ENCODE peak calls at places on chromosomes 7 and 10, in four cellular contexts. V is glutamatergic neuron, E is ascending aorta, O is cardiac fibroblast. W is an unnamed sample.
A peak's percentile ranks its signal among the peaks of the same experiment; 100 is the strongest.

GRCh38 chr10:119448579-119449209 is 93.8 kb downstream of the RGS10 start:
- DNase-seq in O (no peak), E (no peak), V (no peak), W (no peak)

GRCh38 chr7:2038876-2039728 is 193.6 kb downstream of the MAD1L1 start:
- DNase-seq in O (peak; percentile 23), V (no peak), E (no peak), W (no peak)

GRCh38 chr7:139109188-139109982 is at the start of gene ZC3HAV1:
- DNase-seq in E (peak; percentile 60), V (peak; percentile 66), O (peak; percentile 91), W (peak; percentile 70)

GRCh38 chr7:27491534-27491933 is 171.1 kb downstream of the HIBADH start:
- DNase-seq in O (no peak), V (no peak), E (no peak), W (no peak)

GRCh38 chr10:102775973-102776669 is 32.4 kb downstream of the WBP1L start:
- DNase-seq in O (peak; percentile 95), E (peak; percentile 76), V (no peak), W (no peak)

GRCh38 chr7:150967332-150967731 is 10.8 kb downstream of the KCNH2 start:
- DNase-seq in O (no peak), E (no peak), V (no peak), W (no peak)

GRCh38 chr7:46170792-46171191 is 249.7 kb upstream of the IGFBP3 start:
- DNase-seq in E (no peak), V (no peak), O (peak; percentile 52), W (no peak)

GRCh38 chr7:2409745-2410414 is 6.5 kb downstream of the CHST12 start:
- DNase-seq in E (no peak), O (no peak), V (no peak), W (no peak)

GRCh38 chr10:2244476-2244875 is 507.2 kb upstream of the ADARB2 start:
- DNase-seq in O (no peak), E (no peak), V (no peak), W (no peak)

GRCh38 chr10:117860823-117861222 is 185.9 kb downstream of the RAB11FIP2 start:
- DNase-seq in O (peak; percentile 24), V (no peak), E (no peak), W (no peak)

GRCh38 chr10:101018600-101019439 is 12.1 kb downstream of the PDZD7 start:
- DNase-seq in O (peak; percentile 85), E (no peak), V (peak; percentile 97), W (peak; percentile 81)

GRCh38 chr10:3516626-3517255 is 268.3 kb downstream of the KLF6 start:
- DNase-seq in V (no peak), E (no peak), O (no peak), W (no peak)

GRCh38 chr7:2738110-2738509 is 50.1 kb downstream of the AMZ1 start:
- DNase-seq in E (no peak), V (no peak), O (peak; percentile 60), W (no peak)

GRCh38 chr10:118818621-118819221 is 64.0 kb upstream of the CACUL1 start:
- DNase-seq in V (peak; percentile 81), O (no peak), E (no peak), W (no peak)

GRCh38 chr7:41627921-41628320 is 75.0 kb downstream of the INHBA start:
- DNase-seq in V (no peak), O (no peak), E (no peak), W (no peak)

GRCh38 chr10:79022565-79023488 is 45.9 kb upstream of the ZMIZ1 start:
- DNase-seq in V (no peak), O (peak; percentile 35), E (no peak), W (no peak)

GRCh38 chr7:28041508-28042314 is 138.9 kb downstream of the JAZF1 start:
- DNase-seq in E (no peak), O (peak; percentile 82), V (no peak), W (no peak)

GRCh38 chr10:77909755-77910375 is 16.7 kb downstream of the DLG5 start:
- DNase-seq in O (peak; percentile 76), E (no peak), V (no peak), W (no peak)

GRCh38 chr7:74654811-74655210 is 2.7 kb upstream of the GTF2I start:
- DNase-seq in V (no peak), O (no peak), E (no peak), W (no peak)

GRCh38 chr10:16989826-16990293 is 139.8 kb downstream of the CUBN start:
- DNase-seq in E (no peak), O (no peak), V (no peak), W (no peak)

GRCh38 chr10:61789031-61789430 is 112.5 kb upstream of the ARID5B start:
- DNase-seq in V (no peak), E (no peak), O (no peak), W (no peak)

GRCh38 chr7:18866359-18867036 is 250.9 kb downstream of the TWIST1 start:
- DNase-seq in O (peak; percentile 100), E (peak; percentile 41), V (no peak), W (peak; percentile 70)

GRCh38 chr10:108132303-108132702 is 967.8 kb upstream of the SORCS1 start:
- DNase-seq in E (no peak), V (no peak), O (no peak), W (no peak)

GRCh38 chr7:39507866-39508551 is 58.2 kb upstream of the YAE1 start:
- DNase-seq in O (no peak), V (no peak), E (no peak), W (no peak)

GRCh38 chr10:130206216-130206737 is 70.1 kb downstream of the GLRX3 start:
- DNase-seq in E (no peak), O (no peak), V (no peak), W (no peak)

GRCh38 chr10:125547010-125547650 is 135.8 kb downstream of the TEX36 start:
- DNase-seq in V (no peak), E (no peak), O (no peak), W (no peak)

GRCh38 chr10:47019546-47019945 is 108.3 kb downstream of the PTPN20 start:
- DNase-seq in E (no peak), O (no peak), V (no peak), W (no peak)

GRCh38 chr7:110522751-110523200 is 568.2 kb upstream of the LRRN3 start:
- DNase-seq in E (no peak), V (no peak), O (no peak), W (no peak)

GRCh38 chr7:96004598-96004997 is 232.2 kb downstream of the DYNC1I1 start:
- DNase-seq in O (peak; percentile 17), E (no peak), V (no peak), W (no peak)

GRCh38 chr7:6385110-6385792 is 62.5 kb downstream of the DAGLB start:
- DNase-seq in E (no peak), O (peak; percentile 98), V (no peak), W (no peak)

GRCh38 chr7:26199301-26200112 is 1.0 kb downstream of the HNRNPA2B1 start:
- DNase-seq in V (peak; percentile 70), O (peak; percentile 50), E (no peak), W (no peak)

GRCh38 chr7:135801045-135801693 is 52.6 kb upstream of the FAM180A start:
- DNase-seq in V (no peak), E (no peak), O (peak; percentile 84), W (no peak)

GRCh38 chr10:100894589-100895294 is 18.0 kb upstream of the SLF2 start:
- DNase-seq in O (no peak), E (no peak), V (no peak), W (no peak)

GRCh38 chr7:27165089-27165654 is at the start of gene HOXA9:
- DNase-seq in O (no peak), E (no peak), V (peak; percentile 11), W (no peak)

GRCh38 chr7:157495594-157495993 is 158.8 kb downstream of the DNAJB6 start:
- DNase-seq in V (no peak), O (no peak), E (no peak), W (no peak)

GRCh38 chr7:86152926-86153325 is 490.8 kb upstream of the GRM3 start:
- DNase-seq in E (no peak), V (no peak), O (no peak), W (no peak)

GRCh38 chr10:48896756-48897437 is 42.7 kb downstream of the LRRC18 start:
- DNase-seq in E (no peak), O (no peak), V (no peak), W (no peak)

GRCh38 chr10:104824378-104825006 is 183.4 kb downstream of the SORCS3 start:
- DNase-seq in V (no peak), E (no peak), O (peak; percentile 37), W (no peak)

GRCh38 chr10:102729090-102730026 is 14.4 kb upstream of the WBP1L start:
- DNase-seq in E (peak; percentile 48), O (peak; percentile 88), V (peak; percentile 92), W (peak; percentile 90)

DNA sequence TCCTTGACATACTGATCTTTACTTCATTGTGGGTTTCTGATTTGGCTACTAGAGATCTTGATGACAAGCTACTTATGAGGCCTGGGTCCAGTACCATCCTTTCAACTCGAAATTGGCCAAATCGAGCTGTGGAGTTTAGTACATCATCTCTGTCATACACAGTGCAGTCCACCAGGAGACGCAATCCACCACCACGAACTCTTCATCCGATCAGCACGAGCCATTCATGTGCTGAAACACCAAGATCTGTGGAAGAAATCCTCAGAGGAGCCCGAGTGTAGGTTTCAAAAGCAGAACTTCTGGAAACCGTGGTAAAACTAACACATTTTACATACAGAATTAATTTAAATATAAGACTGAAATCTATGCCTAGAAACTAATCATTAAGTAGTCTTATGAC is 14.2 kb downstream of the DNAJC9 start:
- DNase-seq in E (no peak), O (no peak), V (peak; percentile 23), W (no peak)
- TF ChIP-seq CTCF in E (no peak), O (peak; percentile 24), V (peak; percentile 39), W (no peak)

GRCh38 chr10:86139066-86139657 is 227.4 kb downstream of the GRID1 start:
- DNase-seq in E (no peak), V (peak; percentile 54), O (no peak), W (no peak)
- TF ChIP-seq CTCF in E (no peak), V (peak; percentile 62), O (no peak), W (no peak)

GRCh38 chr7:47792521-47793121 is 155.6 kb downstream of the PKD1L1 start:
- DNase-seq in V (no peak), E (no peak), O (peak; percentile 59), W (no peak)
- TF ChIP-seq CTCF in V (no peak), E (no peak), O (peak; percentile 40), W (no peak)

GRCh38 chr7:4739528-4739992 is 35.9 kb upstream of the AP5Z1 start:
- DNase-seq in E (no peak), V (no peak), O (peak; percentile 81), W (no peak)
- TF ChIP-seq CTCF in E (peak; percentile 66), V (no peak), O (peak; percentile 80), W (peak; percentile 22)

DNA sequence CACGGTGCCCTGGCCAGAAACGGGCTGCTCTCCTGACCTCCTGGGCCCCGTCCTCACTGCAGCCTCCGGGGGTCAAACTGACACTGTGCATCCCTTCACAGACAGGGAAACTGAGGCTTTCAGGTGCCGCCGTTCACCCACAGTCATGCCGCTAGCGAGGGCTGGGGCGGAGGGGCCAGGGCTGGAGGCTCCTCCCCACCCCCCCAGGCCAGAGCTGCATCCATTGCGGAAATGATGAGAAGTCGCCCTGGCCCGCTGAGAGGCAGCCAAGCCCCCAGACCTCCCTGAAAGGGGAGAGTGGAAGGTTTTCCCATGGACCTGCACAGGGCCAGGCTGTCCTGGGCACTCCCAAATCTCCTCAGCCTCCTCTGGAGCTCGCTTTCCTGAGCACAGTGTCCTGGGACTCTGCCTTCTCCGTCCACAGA is 16.5 kb upstream of the INPP5A start:
- DNase-seq in O (no peak), V (no peak), E (no peak), W (peak; percentile 10)
- TF ChIP-seq CTCF in O (no peak), V (no peak), E (no peak), W (no peak)

GRCh38 chr10:92732958-92733357 is 43.2 kb downstream of the HHEX start:
- DNase-seq in O (no peak), E (no peak), V (no peak), W (no peak)
- TF ChIP-seq CTCF in O (no peak), E (no peak), V (no peak), W (no peak)